ENCODE peak calls at places on chromosomes 13 and 19, in four cellular contexts. E is pancreas, G is GM03348, D is lower lobe of right lung. B is an unnamed sample.

GRCh38 chr13:72255908-72256307 is 388.9 kb upstream of the DACH1 start:
- DNase-seq in D (no peak), E (peak; percentile 41), G (no peak), B (peak; percentile 29)

GRCh38 chr19:5563941-5564612 is 3.7 kb downstream of the TINCR start:
- DNase-seq in G (no peak), D (no peak), E (no peak), B (no peak)

GRCh38 chr13:28583661-28584091 is 75.3 kb upstream of the POMP start:
- DNase-seq in E (no peak), D (no peak), G (peak; percentile 53), B (no peak)

GRCh38 chr13:30846844-30847243 is 59.2 kb upstream of the MEDAG start:
- DNase-seq in G (no peak), D (no peak), E (no peak), B (no peak)

GRCh38 chr19:4208385-4209094 is 20.8 kb upstream of the EBI3 start:
- DNase-seq in D (no peak), G (peak; percentile 65), E (no peak), B (no peak)

GRCh38 chr13:44004881-44005280 is 125.2 kb downstream of the LACC1 start:
- DNase-seq in E (no peak), D (no peak), G (peak; percentile 52), B (no peak)

GRCh38 chr13:80340643-80341097 is 256 bp downstream of the SPRY2 start:
- DNase-seq in G (no peak), E (no peak), D (peak; percentile 60), B (no peak)

GRCh38 chr13:112124100-112124499 is 57.2 kb downstream of the SOX1 start:
- DNase-seq in G (no peak), E (no peak), D (no peak), B (no peak)

GRCh38 chr13:97743946-97744345 is 209.5 kb upstream of the IPO5 start:
- DNase-seq in D (no peak), G (peak; percentile 51), E (no peak), B (no peak)

B was measured in NCI-H446 treated with DMSO at 0.1 percent for 48 hours.